ENCODE peak calls at places on chromosome 2, in ten cellular contexts. X, A, C, T, N, M, L, G, B and V are unnamed samples.

GRCh38 chr2:69298261-69298660 is 88.8 kb downstream of the GFPT1 start:
- DNase-seq in N (peak; percentile 86), M (peak; percentile 79), A (no peak), T (peak; percentile 98), B (peak; percentile 67), L (no peak), X (no peak), G (no peak), C (peak; percentile 94), V (peak; percentile 72)

GRCh38 chr2:45008296-45009129 is 739 bp downstream of the SIX2 start:
- DNase-seq in N (no peak), G (peak; percentile 35), M (peak; percentile 53), L (no peak), B (no peak), C (peak; percentile 2), T (no peak), A (peak; percentile 33), X (peak; percentile 31), V (no peak)

GRCh38 chr2:230218411-230218810 is 1.4 kb downstream of the SP110 start:
- DNase-seq in A (peak; percentile 29), X (no peak), T (no peak), L (no peak), C (no peak), M (no peak), B (no peak), G (no peak), N (no peak), V (no peak)

GRCh38 chr2:32617790-32618189 is 10.1 kb upstream of the TTC27 start:
- DNase-seq in G (no peak), L (no peak), T (no peak), N (no peak), M (no peak), C (no peak), X (no peak), B (no peak), A (no peak), V (no peak)

GRCh38 chr2:84314250-84314649 is 144.8 kb downstream of the SUCLG1 start:
- DNase-seq in C (no peak), N (no peak), T (no peak), B (no peak), G (no peak), L (no peak), M (no peak), A (no peak), X (no peak), V (no peak)

GRCh38 chr2:108534577-108535379 is 508 bp downstream of the LIMS1 start:
- DNase-seq in C (no peak), G (no peak), N (peak; percentile 60), A (peak; percentile 47), B (no peak), M (peak; percentile 61), L (peak; percentile 75), T (no peak), X (no peak), V (peak; percentile 23)

GRCh38 chr2:186345745-186346144 is 140.3 kb upstream of the ZC3H15 start:
- DNase-seq in C (no peak), B (no peak), G (no peak), N (no peak), M (no peak), T (no peak), X (no peak), A (no peak), L (no peak), V (no peak)

GRCh38 chr2:165640232-165640923 is 153.7 kb downstream of the GALNT3 start:
- DNase-seq in X (no peak), M (no peak), C (no peak), B (no peak), A (no peak), L (no peak), T (no peak), G (no peak), N (no peak), V (no peak)

GRCh38 chr2:41698787-41699422 is 348.9 kb upstream of the PKDCC start:
- DNase-seq in G (peak; percentile 29), X (peak; percentile 62), M (peak; percentile 39), L (peak; percentile 68), C (no peak), T (peak; percentile 12), B (no peak), A (peak; percentile 43), N (peak; percentile 37), V (no peak)

GRCh38 chr2:148643998-148644884 is at the start of gene EPC2:
- DNase-seq in X (peak; percentile 92), A (peak; percentile 85), N (peak; percentile 78), M (peak; percentile 88), T (peak; percentile 75), C (peak; percentile 80), L (peak; percentile 93), G (peak; percentile 87), B (peak; percentile 52), V (peak; percentile 78)

GRCh38 chr2:30026091-30027055 is 105.0 kb upstream of the ALK start:
- DNase-seq in T (peak; percentile 57), L (no peak), A (peak; percentile 50), G (peak; percentile 29), C (peak; percentile 22), X (peak; percentile 34), B (peak; percentile 19), N (peak; percentile 29), M (peak; percentile 55), V (peak; percentile 73)

GRCh38 chr2:172195836-172196376 is 93.2 kb upstream of the DLX2 start:
- DNase-seq in N (no peak), M (no peak), A (no peak), X (no peak), C (no peak), B (no peak), G (no peak), L (no peak), T (no peak), V (peak; percentile 62)

GRCh38 chr2:42249887-42250286 is 80.7 kb downstream of the EML4 start:
- DNase-seq in G (no peak), M (no peak), X (no peak), A (no peak), N (no peak), L (no peak), C (no peak), T (no peak), B (no peak), V (no peak)

GRCh38 chr2:171432969-171433762 is 624 bp downstream of the METTL8 start:
- DNase-seq in C (peak; percentile 18), M (peak; percentile 43), G (peak; percentile 20), X (no peak), L (no peak), B (no peak), N (peak; percentile 27), T (peak; percentile 50), A (peak; percentile 52), V (peak; percentile 65)

GRCh38 chr2:119673796-119674195 is 5.2 kb upstream of the TMEM177 start:
- DNase-seq in M (no peak), T (no peak), B (no peak), A (no peak), X (no peak), G (no peak), N (no peak), L (no peak), C (no peak), V (no peak)
- TF ChIP-seq CTCF in M (no peak), T (no peak), B (no peak), A (no peak), X (no peak), G (no peak), N (no peak), L (no peak), C (no peak), V (no peak)

GRCh38 chr2:239846789-239847676 is 178.1 kb downstream of the NDUFA10 start:
- DNase-seq in G (no peak), X (no peak), C (no peak), L (no peak), A (no peak), M (no peak), N (no peak), B (no peak), T (no peak), V (no peak)
- TF ChIP-seq CTCF in G (no peak), X (no peak), C (no peak), L (no peak), A (no peak), M (no peak), N (no peak), B (no peak), T (no peak), V (no peak)

GRCh38 chr2:24613154-24613814 is 122.2 kb downstream of the NCOA1 start:
- DNase-seq in L (no peak), M (no peak), B (peak; percentile 27), T (peak; percentile 72), G (no peak), C (peak; percentile 76), N (peak; percentile 58), A (peak; percentile 54), X (no peak), V (no peak)
- TF ChIP-seq CTCF in L (no peak), M (no peak), B (peak; percentile 45), T (peak; percentile 63), G (peak; percentile 24), C (peak; percentile 56), N (peak; percentile 50), A (peak; percentile 29), X (no peak), V (no peak)

GRCh38 chr2:181907635-181908034 is 16.1 kb downstream of the ITPRID2 start:
- DNase-seq in A (no peak), T (no peak), X (no peak), C (no peak), B (no peak), G (no peak), N (no peak), L (no peak), M (no peak), V (no peak)

GRCh38 chr2:181902625-181903024 is 11.1 kb downstream of the ITPRID2 start:
- DNase-seq in B (no peak), X (no peak), T (no peak), M (no peak), L (no peak), G (no peak), A (no peak), C (no peak), N (peak; percentile 12), V (no peak)

GRCh38 chr2:181900007-181900651 is 8.6 kb downstream of the ITPRID2 start:
- DNase-seq in N (no peak), M (no peak), A (no peak), C (no peak), L (no peak), T (no peak), G (no peak), X (no peak), B (no peak), V (no peak)

GRCh38 chr2:181907005-181907549 is 15.5 kb downstream of the ITPRID2 start:
- DNase-seq in X (no peak), M (no peak), G (no peak), B (no peak), T (no peak), C (no peak), L (no peak), N (no peak), A (no peak), V (no peak)

DNA sequence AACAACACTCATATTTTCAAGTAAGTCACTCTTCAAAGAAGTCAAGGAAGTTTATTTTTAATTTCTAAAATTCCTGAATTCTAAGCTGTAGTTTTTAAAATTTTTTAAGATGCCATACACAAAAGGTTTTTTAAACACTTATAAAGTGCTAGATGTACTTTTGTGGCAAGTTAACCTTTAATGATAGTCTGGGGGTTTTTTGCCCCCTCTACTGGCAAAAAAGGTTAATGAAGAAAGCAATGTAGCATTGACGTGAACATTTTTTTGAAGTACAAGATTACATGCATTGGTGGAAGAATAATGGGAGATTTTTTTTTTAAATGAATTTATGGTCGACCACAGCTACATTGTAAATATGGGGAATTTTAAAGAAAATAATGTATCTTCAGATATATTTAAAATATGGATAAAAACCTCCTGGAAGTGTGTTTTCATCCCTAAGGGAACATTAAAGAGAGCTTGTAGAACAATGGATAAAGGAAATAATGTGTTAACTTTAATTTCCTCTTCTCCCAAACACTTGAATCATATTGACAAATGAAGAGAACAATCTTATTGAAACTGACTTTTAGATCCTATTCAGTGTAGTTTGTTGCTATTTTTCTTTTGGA is 12.6 kb downstream of the ITPRID2 start:
- DNase-seq in L (no peak), T (peak; percentile 48), C (peak; percentile 50), A (no peak), X (no peak), N (peak; percentile 68), B (no peak), G (no peak), M (no peak), V (peak; percentile 34)
- TF ChIP-seq CTCF in L (peak; percentile 56), T (peak; percentile 56), C (peak; percentile 64), A (peak; percentile 45), X (peak; percentile 78), N (peak; percentile 59), B (peak; percentile 44), G (peak; percentile 46), M (peak; percentile 20), V (peak; percentile 64)